ENCODE peak calls at places on chromosomes 11 and 22, in four cellular contexts. M is neural progenitor cell, S is spleen, U is lower lobe of right lung. J is an unnamed sample.

GRCh38 chr22:42716649-42717127 is 4.0 kb downstream of the A4GALT start:
- DNase-seq in M (no peak), S (peak; percentile 85), U (no peak), J (no peak)

GRCh38 chr11:8839957-8840945 is 70.7 kb upstream of the AKIP1 start:
- DNase-seq in M (peak; percentile 85), S (peak; percentile 52), U (no peak), J (no peak)

GRCh38 chr11:451738-452137 is 1.7 kb downstream of the PTDSS2 start:
- DNase-seq in M (no peak), S (no peak), U (no peak), J (no peak)

GRCh38 chr22:43159484-43160178 is 8.3 kb downstream of the TSPO start:
- DNase-seq in M (peak; percentile 70), S (peak; percentile 59), U (no peak), J (no peak)

GRCh38 chr22:41650821-41651220 is 29.7 kb downstream of the XRCC6 start:
- DNase-seq in M (no peak), S (no peak), U (no peak), J (no peak)

GRCh38 chr22:28882545-28882877 is 861 bp upstream of the ZNRF3 start:
- DNase-seq in M (no peak), S (no peak), U (no peak), J (no peak)

GRCh38 chr11:10489444-10489785 is 34.4 kb downstream of the AMPD3 start:
- DNase-seq in M (no peak), S (no peak), U (no peak), J (no peak)

GRCh38 chr22:46033256-46034200 is 56.6 kb upstream of the WNT7B start:
- DNase-seq in M (no peak), S (peak; percentile 25), U (no peak), J (no peak)

GRCh38 chr11:122745111-122745510 is 89.6 kb downstream of the UBASH3B start:
- DNase-seq in M (no peak), S (no peak), U (no peak), J (no peak)

GRCh38 chr11:94400839-94401772 is at the start of gene GPR83:
- DNase-seq in M (peak; percentile 75), S (no peak), U (no peak), J (no peak)

GRCh38 chr22:42060489-42060888 is 10.1 kb downstream of the NAGA start:
- DNase-seq in M (no peak), S (peak; percentile 47), U (no peak), J (no peak)

GRCh38 chr11:123255909-123256308 is 60.9 kb upstream of the CLMP start:
- DNase-seq in M (peak; percentile 77), S (no peak), U (no peak), J (no peak)

GRCh38 chr22:23762866-23763578 is at the start of gene C22orf15:
- DNase-seq in M (peak; percentile 48), S (no peak), U (no peak), J (peak; percentile 60)

GRCh38 chr22:31623634-31624312 is 38.2 kb downstream of the PISD start:
- DNase-seq in M (no peak), S (peak; percentile 76), U (no peak), J (no peak)

GRCh38 chr11:96254087-96254486 is 88.9 kb downstream of the MAML2 start:
- DNase-seq in M (no peak), S (no peak), U (no peak), J (no peak)

GRCh38 chr22:40436460-40437431 is 66.4 kb downstream of the SGSM3 start:
- DNase-seq in M (peak; percentile 68), S (no peak), U (no peak), J (no peak)

GRCh38 chr22:37892566-37893338 is 13.3 kb upstream of the MICALL1 start:
- DNase-seq in M (no peak), S (no peak), U (peak; percentile 69), J (no peak)

GRCh38 chr11:13669544-13670488 is 1.3 kb downstream of the FAR1 start:
- DNase-seq in M (no peak), S (no peak), U (no peak), J (no peak)

GRCh38 chr22:37983860-37984791 is at the start of gene SOX10:
- DNase-seq in M (peak; percentile 73), S (no peak), U (no peak), J (no peak)

GRCh38 chr11:3086114-3086513 is 28.9 kb upstream of the CARS1 start:
- DNase-seq in M (no peak), S (no peak), U (no peak), J (no peak)

GRCh38 chr11:92852946-92853345 is 116.5 kb upstream of the MTNR1B start:
- DNase-seq in M (no peak), S (no peak), U (peak; percentile 45), J (no peak)

GRCh38 chr11:7056828-7057513 is 31.8 kb upstream of the RBMXL2 start:
- DNase-seq in M (no peak), S (no peak), U (no peak), J (no peak)

GRCh38 chr22:26172389-26172990 is 3.2 kb downstream of the SEZ6L start:
- DNase-seq in M (peak; percentile 82), S (no peak), U (no peak), J (no peak)

GRCh38 chr11:82771781-82772180 is 38.1 kb upstream of the FAM181B start:
- DNase-seq in M (no peak), S (no peak), U (no peak), J (no peak)

GRCh38 chr11:123608371-123608770 is 46.1 kb downstream of the SCN3B start:
- DNase-seq in M (no peak), S (no peak), U (no peak), J (no peak)

GRCh38 chr11:32713496-32713895 is 81.0 kb downstream of the CCDC73 start:
- DNase-seq in M (peak; percentile 13), S (no peak), U (no peak), J (no peak)

GRCh38 chr11:26963764-26964163 is 30.1 kb upstream of the FIBIN start:
- DNase-seq in M (no peak), S (no peak), U (no peak), J (no peak)

GRCh38 chr11:96158126-96158525 is 184.9 kb downstream of the MAML2 start:
- DNase-seq in M (no peak), S (no peak), U (no peak), J (no peak)

GRCh38 chr11:93735627-93736026 is 5.7 kb downstream of the TAF1D start:
- DNase-seq in M (no peak), S (no peak), U (no peak), J (no peak)

GRCh38 chr11:83574516-83574915 is 288.3 kb upstream of the CCDC90B start:
- DNase-seq in M (no peak), S (no peak), U (no peak), J (no peak)

GRCh38 chr11:10894666-10895065 is 36.8 kb upstream of the ZBED5 start:
- DNase-seq in M (no peak), S (no peak), U (no peak), J (no peak)

GRCh38 chr11:115168229-115168671 is 336.0 kb downstream of the CADM1 start:
- DNase-seq in M (no peak), S (no peak), U (no peak), J (no peak)

GRCh38 chr11:64865286-64866172 is 12.9 kb downstream of the EHD1 start:
- DNase-seq in M (no peak), S (peak; percentile 83), U (no peak), J (no peak)

GRCh38 chr11:64305691-64306562 is 603 bp downstream of the ESRRA start:
- DNase-seq in M (peak; percentile 82), S (peak; percentile 95), U (peak; percentile 87), J (peak; percentile 80)

DNA sequence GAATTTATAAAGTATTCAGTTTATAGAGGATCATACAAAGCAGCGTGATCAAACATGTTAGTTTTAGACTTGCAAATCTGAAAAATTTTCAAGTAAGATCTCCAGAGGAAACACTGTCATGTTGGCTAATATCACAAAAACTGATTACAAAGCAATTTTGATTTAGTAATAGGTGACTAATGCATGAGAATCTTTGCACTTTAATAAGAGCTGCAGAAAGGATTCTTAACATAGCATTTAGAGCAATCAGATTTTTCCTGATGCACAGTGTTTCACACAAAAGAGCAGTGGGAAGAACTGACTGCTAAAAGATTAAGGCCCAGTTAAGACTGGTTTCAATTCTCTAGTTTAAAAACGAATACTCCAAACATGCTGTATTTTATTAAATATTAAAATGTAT is 321.2 kb downstream of the GUCY1A2 start:
- DNase-seq in M (no peak), S (no peak), U (no peak), J (no peak)
- H3K9me3 ChIP-seq in M (no peaks in the 10 kb centered on the region), S (no peaks in the 10 kb centered on the region), U (no peaks in the 10 kb centered on the region), J (no peaks in the 10 kb centered on the region)

GRCh38 chr11:116831790-116832349 is 2.2 kb downstream of the APOC3 start:
- DNase-seq in M (no peak), S (peak; percentile 47), U (no peak), J (no peak)

GRCh38 chr11:116832350-116833290 is 2.9 kb downstream of the APOC3 start:
- DNase-seq in M (no peak), S (peak; percentile 61), U (no peak), J (no peak)

GRCh38 chr11:116828632-116829524 is 829 bp upstream of the APOC3 start:
- DNase-seq in M (no peak), S (no peak), U (no peak), J (no peak)

GRCh38 chr11:116829525-116830183 is at the start of gene APOC3:
- DNase-seq in M (no peak), S (no peak), U (no peak), J (no peak)

GRCh38 chr11:116830184-116830912 is 641 bp downstream of the APOC3 start:
- DNase-seq in M (no peak), S (peak; percentile 66), U (no peak), J (no peak)
- H3K4me1 ChIP-seq in M (peaks cover 10% of the 10 kb centered on the region), S (peaks cover 5% of the 10 kb centered on the region), U (peaks cover 9% of the 10 kb centered on the region), J (peaks cover 5% of the 10 kb centered on the region)

GRCh38 chr22:20118572-20119020 is 1.6 kb upstream of the TRMT2A start:
- DNase-seq in M (peak; percentile 27), S (peak; percentile 56), U (peak; percentile 21), J (no peak)
- H3K9me3 ChIP-seq in M (no peaks in the 10 kb centered on the region), S (no peaks in the 10 kb centered on the region), U (no peaks in the 10 kb centered on the region), J (no peaks in the 10 kb centered on the region)

GRCh38 chr11:67265633-67266423 is 445 bp upstream of the GRK2 start:
- DNase-seq in M (peak; percentile 89), S (peak; percentile 97), U (peak; percentile 88), J (peak; percentile 65)

GRCh38 chr11:67264886-67265632 is 1.2 kb upstream of the GRK2 start:
- DNase-seq in M (no peak), S (no peak), U (no peak), J (no peak)

GRCh38 chr11:67267188-67268035 is 1.1 kb downstream of the GRK2 start:
- DNase-seq in M (no peak), S (peak; percentile 89), U (peak; percentile 67), J (peak; percentile 76)

GRCh38 chr11:67268036-67268683 is 1.9 kb downstream of the GRK2 start:
- DNase-seq in M (no peak), S (peak; percentile 87), U (peak; percentile 65), J (peak; percentile 71)

DNA sequence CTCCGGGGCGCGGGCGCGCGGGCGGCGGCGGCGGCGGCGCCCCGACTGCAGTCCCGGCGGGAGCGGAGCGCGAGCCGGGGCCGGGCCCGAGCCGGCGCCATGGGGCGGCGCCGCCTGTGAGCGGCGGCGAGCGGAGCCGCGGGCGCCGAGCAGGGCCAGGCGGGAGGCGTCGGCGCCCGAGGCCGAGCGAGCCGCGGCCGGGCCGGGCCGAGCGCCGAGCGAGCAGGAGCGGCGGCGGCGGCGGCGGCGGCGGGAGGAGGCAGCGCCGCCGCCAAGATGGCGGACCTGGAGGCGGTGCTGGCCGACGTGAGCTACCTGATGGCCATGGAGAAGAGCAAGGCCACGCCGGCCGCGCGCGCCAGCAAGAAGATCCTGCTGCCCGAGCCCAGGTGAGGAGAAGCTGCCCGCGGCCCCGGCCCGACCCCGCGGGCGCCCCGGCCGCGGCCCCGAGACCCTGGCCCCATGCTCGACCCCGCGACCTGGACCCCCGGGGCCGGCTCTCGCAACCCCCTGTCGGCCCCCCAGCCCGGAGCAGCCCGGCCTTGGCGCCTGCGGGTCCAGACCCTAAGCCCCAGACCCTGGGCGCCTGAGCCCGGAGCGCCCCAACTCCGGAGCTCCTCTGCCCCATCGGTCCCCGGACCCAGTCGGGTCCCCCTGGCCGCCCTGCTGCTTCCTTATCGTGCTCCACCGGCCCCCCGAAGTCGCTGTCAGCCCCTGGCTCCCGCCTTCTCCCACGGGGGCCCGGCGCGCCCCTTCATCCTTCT is at the start of gene GRK2:
- DNase-seq in M (peak; percentile 37), S (peak; percentile 93), U (peak; percentile 75), J (peak; percentile 47)
- H3K4me1 ChIP-seq in M (peaks cover 32% of the 10 kb centered on the region), S (peaks cover 73% of the 10 kb centered on the region), U (peaks cover 68% of the 10 kb centered on the region), J (peaks cover 63% of the 10 kb centered on the region)

J was measured in CD8-positive, alpha-beta T cell.